ENCODE peak calls at places on chromosomes 12 and 14, in four cellular contexts. One of them, this sample, is unnamed.

GRCh38 chr12:130700492-130701401 is 15.4 kb downstream of the RIMBP2 start:
- DNase-seq in GM12878: no peak
- DNase-seq in K562: no peak
- DNase-seq in HepG2: no peak
- DNase-seq in this sample: no peak

GRCh38 chr14:47200740-47201139 is 474.7 kb downstream of the MDGA2 start:
- DNase-seq in GM12878: no peak
- DNase-seq in K562: no peak
- DNase-seq in HepG2: no peak
- DNase-seq in this sample: no peak

GRCh38 chr12:80745851-80746250 is 29.1 kb downstream of the MYF5 start:
- DNase-seq in GM12878: no peak
- DNase-seq in K562: no peak
- DNase-seq in HepG2: no peak
- DNase-seq in this sample: no peak

GRCh38 chr12:13348464-13348863 is 151.9 kb downstream of the EMP1 start:
- DNase-seq in GM12878: no peak
- DNase-seq in HepG2: no peak
- DNase-seq in K562: no peak
- DNase-seq in this sample: no peak

GRCh38 chr12:48927261-48927660 is 2.0 kb upstream of the FKBP11 start:
- DNase-seq in HepG2: no peak
- DNase-seq in K562: no peak
- DNase-seq in GM12878: no peak
- DNase-seq in this sample: no peak

GRCh38 chr14:67571275-67571990 is 28.6 kb downstream of the PIGH start:
- DNase-seq in GM12878: no peak
- DNase-seq in K562: peak; percentile 56
- DNase-seq in HepG2: peak; percentile 45
- DNase-seq in this sample: peak; percentile 72

GRCh38 chr12:65465766-65466547 is 187.5 kb downstream of the MSRB3 start:
- DNase-seq in GM12878: no peak
- DNase-seq in HepG2: no peak
- DNase-seq in K562: no peak
- DNase-seq in this sample: no peak

GRCh38 chr12:56629459-56630179 is 507 bp downstream of the BAZ2A start:
- DNase-seq in GM12878: no peak
- DNase-seq in K562: peak; percentile 57
- DNase-seq in HepG2: no peak
- DNase-seq in this sample: no peak

GRCh38 chr12:114936148-114937099 is 252.4 kb upstream of the TBX3 start:
- DNase-seq in GM12878: no peak
- DNase-seq in HepG2: no peak
- DNase-seq in K562: no peak
- DNase-seq in this sample: no peak

GRCh38 chr14:103105580-103106168 is 11.1 kb downstream of the EXOC3L4 start:
- DNase-seq in K562: peak; percentile 14
- DNase-seq in HepG2: no peak
- DNase-seq in GM12878: no peak
- DNase-seq in this sample: no peak

GRCh38 chr14:99803803-99804202 is 10.6 kb downstream of the EML1 start:
- DNase-seq in GM12878: no peak
- DNase-seq in HepG2: no peak
- DNase-seq in K562: no peak
- DNase-seq in this sample: no peak

GRCh38 chr12:120539303-120539702 is 5.1 kb downstream of the RNF10 start:
- DNase-seq in K562: peak; percentile 40
- DNase-seq in HepG2: no peak
- DNase-seq in GM12878: no peak
- DNase-seq in this sample: no peak

GRCh38 chr12:98446716-98447115 is 68.7 kb upstream of the TMPO start:
- DNase-seq in K562: no peak
- DNase-seq in GM12878: no peak
- DNase-seq in HepG2: no peak
- DNase-seq in this sample: no peak

GRCh38 chr12:54021006-54021405 is 7.2 kb upstream of the HOXC6 start:
- DNase-seq in GM12878: no peak
- DNase-seq in K562: no peak
- DNase-seq in HepG2: no peak
- DNase-seq in this sample: no peak

GRCh38 chr14:76201162-76201561 is 49.4 kb downstream of the GPATCH2L start:
- DNase-seq in GM12878: no peak
- DNase-seq in K562: no peak
- DNase-seq in HepG2: no peak
- DNase-seq in this sample: no peak

GRCh38 chr14:94180655-94181271 is 6.6 kb downstream of the PPP4R4 start:
- DNase-seq in GM12878: peak; percentile 20
- DNase-seq in K562: peak; percentile 12
- DNase-seq in HepG2: peak; percentile 67
- DNase-seq in this sample: peak; percentile 25

GRCh38 chr12:123897221-123897620 is 75.4 kb downstream of the CCDC92 start:
- DNase-seq in K562: no peak
- DNase-seq in HepG2: no peak
- DNase-seq in GM12878: no peak
- DNase-seq in this sample: no peak

GRCh38 chr14:20499108-20499507 is 6.2 kb upstream of the RNASE10 start:
- DNase-seq in GM12878: no peak
- DNase-seq in K562: no peak
- DNase-seq in HepG2: no peak
- DNase-seq in this sample: peak; percentile 59

GRCh38 chr12:122500685-122501488 is at the start of gene ZCCHC8:
- DNase-seq in GM12878: peak; percentile 95
- DNase-seq in HepG2: peak; percentile 96
- DNase-seq in K562: peak; percentile 93
- DNase-seq in this sample: peak; percentile 88
- TF ChIP-seq TARDBP in GM12878: peak; percentile 92
- TF ChIP-seq TARDBP in HepG2: peak; percentile 66
- TF ChIP-seq TARDBP in K562: no peak
- TF ChIP-seq TARDBP in this sample: no peak

GRCh38 chr12:84767079-84767478 is 145.5 kb downstream of the SLC6A15 start:
- DNase-seq in GM12878: no peak
- DNase-seq in K562: no peak
- DNase-seq in HepG2: no peak
- DNase-seq in this sample: no peak

GRCh38 chr12:84766375-84766774 is 146.2 kb downstream of the SLC6A15 start:
- DNase-seq in K562: no peak
- DNase-seq in HepG2: no peak
- DNase-seq in GM12878: no peak
- DNase-seq in this sample: no peak

DNA sequence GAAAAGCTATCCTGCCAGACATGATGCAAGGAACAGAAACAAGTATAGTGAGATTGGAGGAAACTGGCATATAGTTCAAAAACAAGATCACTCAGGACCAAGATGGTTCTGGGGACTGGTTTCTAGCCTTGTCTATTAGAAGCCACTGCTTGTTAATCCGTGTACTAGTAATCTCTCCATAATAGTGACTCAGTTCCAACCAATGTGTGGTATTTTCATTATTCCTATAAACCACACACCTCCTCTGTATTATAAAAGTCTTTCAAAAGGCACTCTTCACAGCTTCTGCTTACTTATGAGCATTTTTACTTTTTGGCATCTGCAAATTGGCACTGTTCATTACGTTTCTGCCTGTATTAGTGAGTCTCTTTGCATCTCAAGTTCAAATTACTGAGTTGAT is 140.3 kb downstream of the SLC6A15 start:
- DNase-seq in K562: no peak
- DNase-seq in GM12878: no peak
- DNase-seq in HepG2: no peak
- DNase-seq in this sample: no peak
- TF ChIP-seq BHLHE40 in K562: no peak
- TF ChIP-seq BHLHE40 in GM12878: no peak
- TF ChIP-seq BHLHE40 in HepG2: no peak
- TF ChIP-seq BHLHE40 in this sample: no peak

GRCh38 chr12:51330186-51330585 is 6.2 kb upstream of the BIN2 start:
- DNase-seq in K562: no peak
- DNase-seq in GM12878: no peak
- DNase-seq in HepG2: no peak
- DNase-seq in this sample: no peak
- TF ChIP-seq SP1 in K562: no peak
- TF ChIP-seq SP1 in GM12878: no peak
- TF ChIP-seq SP1 in HepG2: no peak
- TF ChIP-seq SP1 in this sample: no peak

GRCh38 chr12:30643366-30643765 is 52.3 kb downstream of the IPO8 start:
- DNase-seq in HepG2: no peak
- DNase-seq in GM12878: no peak
- DNase-seq in K562: no peak
- DNase-seq in this sample: no peak
- TF ChIP-seq TARDBP in HepG2: no peak
- TF ChIP-seq TARDBP in GM12878: no peak
- TF ChIP-seq TARDBP in K562: no peak
- TF ChIP-seq TARDBP in this sample: no peak

GRCh38 chr14:71666579-71667145 is 265.6 kb upstream of the RGS6 start:
- DNase-seq in HepG2: no peak
- DNase-seq in GM12878: no peak
- DNase-seq in K562: no peak
- DNase-seq in this sample: no peak

GRCh38 chr14:71668186-71668912 is 263.9 kb upstream of the RGS6 start:
- DNase-seq in K562: no peak
- DNase-seq in HepG2: no peak
- DNase-seq in GM12878: no peak
- DNase-seq in this sample: no peak

GRCh38 chr14:71665781-71666180 is 266.4 kb upstream of the RGS6 start:
- DNase-seq in K562: no peak
- DNase-seq in HepG2: no peak
- DNase-seq in GM12878: no peak
- DNase-seq in this sample: no peak

GRCh38 chr14:71662291-71662790 is 269.9 kb upstream of the RGS6 start:
- DNase-seq in HepG2: no peak
- DNase-seq in GM12878: no peak
- DNase-seq in K562: no peak
- DNase-seq in this sample: no peak

GRCh38 chr14:71665157-71665556 is 267.1 kb upstream of the RGS6 start:
- DNase-seq in HepG2: no peak
- DNase-seq in K562: no peak
- DNase-seq in GM12878: no peak
- DNase-seq in this sample: no peak
- TF ChIP-seq BHLHE40 in HepG2: no peak
- TF ChIP-seq BHLHE40 in K562: no peak
- TF ChIP-seq BHLHE40 in GM12878: no peak
- TF ChIP-seq BHLHE40 in this sample: no peak

This sample was measured in HEK293T.